ENCODE peak calls at places on chromosomes 4 and X, in four cellular contexts. M is GM12878, Z is H1, J is K562. Q is an unnamed sample. For H3K4me1, the result is how much of the 10 kb centered on the place peaks cover.

GRCh38 chrX:50471390-50471789 is 765 bp upstream of the DGKK start:
- DNase-seq in M (no peak), Z (no peak), J (no peak), Q (no peak)

GRCh38 chrX:125248931-125249330 is 70.7 kb upstream of the TEX13C start:
- DNase-seq in M (no peak), Z (no peak), J (no peak), Q (no peak)

GRCh38 chrX:56462389-56462788 is 101.0 kb upstream of the UBQLN2 start:
- DNase-seq in M (no peak), Z (no peak), J (no peak), Q (no peak)

GRCh38 chr4:189840356-189840755 is 100.3 kb upstream of the FRG1 start:
- DNase-seq in M (no peak), Z (no peak), J (no peak), Q (no peak)

GRCh38 chrX:56284269-56284668 is 52.1 kb downstream of the KLF8 start:
- DNase-seq in M (no peak), Z (no peak), J (no peak), Q (no peak)

GRCh38 chr4:56908206-56909082 is 744 bp downstream of the REST start:
- DNase-seq in M (no peak), Z (peak), J (peak), Q (no peak)

GRCh38 chrX:148580016-148580415 is 79.6 kb downstream of the AFF2 start:
- DNase-seq in M (no peak), Z (no peak), J (no peak), Q (no peak)

GRCh38 chrX:6954836-6955235 is 192.7 kb upstream of the STS start:
- DNase-seq in M (no peak), Z (no peak), J (no peak), Q (no peak)

GRCh38 chr4:145308598-145308997 is 128.2 kb upstream of the OTUD4 start:
- DNase-seq in M (peak), Z (no peak), J (no peak), Q (no peak)

GRCh38 chrX:70219938-70220764 is 14.3 kb upstream of the AWAT1 start:
- DNase-seq in M (no peak), Z (no peak), J (peak), Q (peak)

GRCh38 chrX:119757979-119758681 is at the start of gene SOWAHD:
- DNase-seq in M (no peak), Z (peak), J (peak), Q (no peak)

GRCh38 chrX:119758682-119759332 is 419 bp downstream of the SOWAHD start:
- DNase-seq in M (no peak), Z (peak), J (peak), Q (no peak)

GRCh38 chrX:119759333-119759766 is 962 bp downstream of the SOWAHD start:
- DNase-seq in M (no peak), Z (peak), J (no peak), Q (no peak)

GRCh38 chrX:119762718-119763117 is 4.3 kb downstream of the SOWAHD start:
- DNase-seq in M (no peak), Z (no peak), J (no peak), Q (no peak)

GRCh38 chrX:119760026-119760902 is 1.9 kb downstream of the SOWAHD start:
- DNase-seq in M (no peak), Z (no peak), J (no peak), Q (no peak)
- H3K4me1 ChIP-seq in M (under half), Z (under half), J (under half), Q (under half)

DNA sequence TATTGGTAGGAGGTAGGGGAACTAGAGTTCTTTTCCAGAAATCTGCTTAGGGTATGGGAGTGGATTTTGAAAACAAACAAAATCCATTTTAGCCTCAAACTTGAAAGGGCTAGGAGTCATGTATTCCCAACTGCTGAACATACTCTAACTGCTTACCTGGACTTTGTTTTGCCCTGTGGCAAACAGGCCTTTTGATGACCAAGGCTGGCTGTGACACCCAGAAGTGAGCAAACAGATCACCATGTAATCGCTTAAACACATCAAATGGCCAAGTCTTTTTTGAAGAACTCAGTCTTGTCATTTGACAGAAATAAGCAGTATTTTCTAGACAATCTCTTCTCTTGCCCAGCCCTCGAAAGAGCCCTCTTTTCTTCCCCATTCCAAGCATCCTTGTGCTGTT is 203.4 kb downstream of the KIT start:
- DNase-seq in M (no peak), Z (no peak), J (no peak), Q (no peak)
- TF ChIP-seq EGR1 in M (no peak), Z (no peak), J (no peak), Q (no peak)

DNA sequence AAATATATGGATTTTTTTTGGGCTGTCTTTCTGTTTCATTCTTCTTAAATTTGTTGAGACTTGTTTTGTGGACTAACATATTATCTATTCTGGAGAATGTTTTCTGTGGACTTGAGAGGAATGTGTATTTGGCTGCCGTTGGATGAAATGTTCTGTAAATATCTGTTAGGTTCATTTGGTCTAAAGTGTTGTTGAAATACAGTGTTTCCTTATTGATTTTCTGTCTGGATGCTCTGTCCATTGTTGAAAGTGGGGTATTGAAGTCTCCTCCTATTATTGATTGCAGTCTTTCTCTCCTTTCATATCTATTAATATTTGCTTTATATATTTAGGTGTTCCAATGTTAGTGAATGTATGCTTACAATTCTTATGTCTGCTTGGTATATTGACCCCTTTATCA is 431.8 kb downstream of the RAPGEF2 start:
- DNase-seq in M (no peak), Z (no peak), J (no peak), Q (no peak)
- H3K4me1 ChIP-seq in M (under half), Z (under half), J (under half), Q (under half)

DNA sequence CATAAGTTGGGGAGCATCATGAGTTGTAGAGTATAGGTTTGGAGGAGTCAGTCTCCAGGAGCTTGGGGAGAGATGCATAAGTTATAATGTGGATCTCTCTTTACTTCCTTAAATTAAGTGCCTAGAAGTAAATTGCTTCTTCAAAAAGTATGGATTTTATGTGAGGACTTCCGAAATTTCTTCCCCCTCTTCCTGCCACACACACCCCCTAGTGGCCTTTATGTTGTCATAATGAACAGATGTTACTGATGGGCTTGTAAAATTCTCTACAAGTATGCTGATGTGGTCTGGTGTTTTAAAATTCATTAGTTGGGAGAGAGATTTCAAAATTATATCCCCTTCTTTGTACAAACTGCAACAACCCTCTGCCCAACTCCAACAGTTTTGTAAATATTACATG is 2.3 kb upstream of the METTL14 start:
- DNase-seq in M (no peak), Z (no peak), J (peak), Q (no peak)
- TF ChIP-seq EGR1 in M (no peak), Z (no peak), J (no peak), Q (no peak)

DNA sequence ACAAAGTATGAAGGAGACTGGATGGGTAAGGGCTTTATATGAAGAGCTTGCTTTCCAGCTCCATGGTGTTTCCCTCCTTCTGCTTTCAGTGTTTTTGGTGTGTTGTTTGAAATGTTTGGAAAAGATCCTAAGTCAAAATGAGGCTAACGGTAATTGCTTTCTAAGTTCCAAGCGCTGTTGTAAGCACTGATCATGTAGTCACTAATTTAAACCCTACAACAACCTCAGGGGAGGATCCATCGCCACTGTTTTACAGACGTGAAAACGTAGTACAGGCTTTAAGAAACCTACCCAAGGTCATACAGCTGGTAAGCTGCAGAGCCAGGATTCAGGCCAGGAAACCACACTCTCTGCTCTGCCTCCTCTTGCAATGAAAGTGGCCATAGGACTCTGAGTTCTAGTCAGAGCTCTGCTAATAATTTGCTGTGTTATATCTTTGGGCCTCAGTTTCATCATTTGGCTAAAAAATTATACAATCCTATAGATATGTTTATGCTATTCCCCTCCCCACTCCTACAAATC is 102.9 kb upstream of the PGRMC2 start:
- DNase-seq in M (no peak), Z (no peak), J (no peak), Q (no peak)
- H3K4me1 ChIP-seq in M (under half), Z (under half), J (under half), Q (under half)

GRCh38 chrX:20481632-20482031 is 214.9 kb upstream of the RPS6KA3 start:
- DNase-seq in M (no peak), Z (no peak), J (no peak), Q (no peak)

GRCh38 chrX:20488473-20488872 is 221.8 kb upstream of the RPS6KA3 start:
- DNase-seq in M (no peak), Z (no peak), J (no peak), Q (no peak)

DNA sequence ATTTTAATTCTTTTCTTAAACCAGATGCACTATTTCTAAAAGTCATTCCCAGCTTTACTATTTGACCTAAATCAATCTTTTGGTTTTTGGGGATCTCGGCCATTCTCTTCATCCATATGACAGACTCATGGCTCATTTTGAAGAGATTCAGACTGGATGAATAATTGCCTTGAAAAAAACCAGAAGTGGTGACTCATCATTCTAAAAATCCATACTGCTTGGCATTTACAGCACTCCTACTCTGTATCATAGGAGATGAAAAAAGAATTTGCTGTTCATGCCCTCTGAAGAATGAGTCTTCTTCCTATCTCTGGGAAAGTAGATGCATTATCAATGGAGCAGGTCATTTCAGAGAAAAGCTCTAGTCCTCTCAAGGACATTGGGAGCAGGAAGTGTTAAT is 220.5 kb upstream of the RPS6KA3 start:
- DNase-seq in M (no peak), Z (no peak), J (no peak), Q (peak)
- TF ChIP-seq EGR1 in M (no peak), Z (no peak), J (no peak), Q (no peak)

GRCh38 chr4:140080883-140081282 is 73.1 kb downstream of the MAML3 start:
- DNase-seq in M (no peak), Z (no peak), J (no peak), Q (no peak)
- H3K4me1 ChIP-seq in M (under half), Z (under half), J (under half), Q (under half)

GRCh38 chrX:39670281-39670680 is 427.5 kb downstream of the BCOR start:
- DNase-seq in M (no peak), Z (no peak), J (no peak), Q (no peak)
- TF ChIP-seq EGR1 in M (no peak), Z (no peak), J (no peak), Q (no peak)

DNA sequence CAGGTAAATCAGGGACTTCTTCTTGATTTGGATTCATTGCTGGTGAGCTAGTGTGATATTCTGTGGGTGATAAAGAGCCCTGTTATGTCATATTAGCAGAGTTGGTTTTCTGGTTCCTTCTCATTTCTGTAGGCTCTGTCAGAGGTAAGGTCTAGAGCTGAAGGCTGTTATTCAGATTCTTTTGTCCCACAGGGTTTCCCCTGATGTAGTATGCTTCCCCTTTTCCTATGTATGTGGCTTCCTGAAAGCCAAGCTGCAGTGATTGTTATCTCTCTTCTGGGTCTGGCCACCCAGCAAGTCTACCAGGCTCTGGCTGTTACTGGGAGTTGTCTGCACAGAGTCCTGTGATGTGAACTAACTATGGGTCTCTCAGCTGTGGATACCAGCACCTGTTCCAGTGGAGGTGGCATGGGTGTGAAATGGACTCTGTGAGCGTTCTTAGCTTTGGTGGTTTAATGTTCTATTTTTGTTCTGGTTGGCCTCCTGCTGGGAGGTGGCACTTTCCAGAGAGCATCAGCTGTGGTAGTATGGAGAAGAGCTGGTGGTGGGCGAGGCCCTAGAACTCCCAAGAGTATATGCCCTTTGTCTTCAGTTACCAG is 373.7 kb downstream of the AR start:
- DNase-seq in M (no peak), Z (no peak), J (no peak), Q (no peak)
- H3K4me1 ChIP-seq in M (under half), Z (under half), J (under half), Q (under half)

Q was measured in HCT116.